ENCODE peak calls at places on chromosomes 11 and 22, in four cellular contexts. S is MM.1S, C is neural progenitor cell, T is OCI-LY7. R is an unnamed sample.

GRCh38 chr11:112366777-112367176 is 106.1 kb upstream of the PLET1 start:
- DNase-seq in S (no peak), C (no peak), T (no peak), R (no peak)

GRCh38 chr11:63445720-63446119 is 45.2 kb downstream of the PLAAT5 start:
- DNase-seq in S (no peak), C (no peak), T (no peak), R (no peak)

GRCh38 chr22:20957118-20957690 is 9.9 kb upstream of the AIFM3 start:
- DNase-seq in S (no peak), C (peak), T (no peak), R (peak)

GRCh38 chr22:23762866-23763578 is at the start of gene C22orf15:
- DNase-seq in S (no peak), C (peak), T (no peak), R (peak)

GRCh38 chr11:80748207-80748606 is 1307.4 kb upstream of the TENM4 start:
- DNase-seq in S (no peak), C (no peak), T (no peak), R (no peak)

GRCh38 chr11:111878385-111878765 is 590 bp downstream of the FDXACB1 start:
- DNase-seq in S (peak), C (no peak), T (no peak), R (no peak)

GRCh38 chr11:123977731-123978347 is at the start of gene OR10S1:
- DNase-seq in S (no peak), C (no peak), T (no peak), R (no peak)

GRCh38 chr11:17611503-17612220 is 64.6 kb downstream of the OTOG start:
- DNase-seq in S (no peak), C (no peak), T (no peak), R (no peak)

GRCh38 chr22:50710221-50710620 is 27.8 kb upstream of the ACR start:
- DNase-seq in S (no peak), C (no peak), T (no peak), R (no peak)

GRCh38 chr11:57901278-57901677 is 122.4 kb upstream of the OR9Q1 start:
- DNase-seq in S (no peak), C (no peak), T (no peak), R (no peak)

GRCh38 chr11:450809-451451 is 851 bp downstream of the PTDSS2 start:
- DNase-seq in S (peak), C (peak), T (peak), R (peak)

GRCh38 chr22:23058063-23058462 is 12.3 kb upstream of the GNAZ start:
- DNase-seq in S (no peak), C (no peak), T (no peak), R (peak)

GRCh38 chr11:795638-796564 is 2.2 kb downstream of the SLC25A22 start:
- DNase-seq in S (peak), C (no peak), T (peak), R (no peak)

GRCh38 chr22:42863349-42863911 is 6.4 kb upstream of the ARFGAP3 start:
- DNase-seq in S (no peak), C (no peak), T (no peak), R (no peak)

GRCh38 chr11:1202154-1202775 is 20.6 kb upstream of the MUC5B start:
- DNase-seq in S (no peak), C (no peak), T (peak), R (peak)

GRCh38 chr11:125082611-125083311 is 19.7 kb downstream of the SLC37A2 start:
- DNase-seq in S (no peak), C (no peak), T (no peak), R (no peak)

GRCh38 chr11:5274340-5274739 is 4.6 kb upstream of the HBE1 start:
- DNase-seq in S (no peak), C (no peak), T (no peak), R (no peak)
- H2AFZ ChIP-seq in S (no peak), C (no peak), T (no peak), R (no peak)

DNA sequence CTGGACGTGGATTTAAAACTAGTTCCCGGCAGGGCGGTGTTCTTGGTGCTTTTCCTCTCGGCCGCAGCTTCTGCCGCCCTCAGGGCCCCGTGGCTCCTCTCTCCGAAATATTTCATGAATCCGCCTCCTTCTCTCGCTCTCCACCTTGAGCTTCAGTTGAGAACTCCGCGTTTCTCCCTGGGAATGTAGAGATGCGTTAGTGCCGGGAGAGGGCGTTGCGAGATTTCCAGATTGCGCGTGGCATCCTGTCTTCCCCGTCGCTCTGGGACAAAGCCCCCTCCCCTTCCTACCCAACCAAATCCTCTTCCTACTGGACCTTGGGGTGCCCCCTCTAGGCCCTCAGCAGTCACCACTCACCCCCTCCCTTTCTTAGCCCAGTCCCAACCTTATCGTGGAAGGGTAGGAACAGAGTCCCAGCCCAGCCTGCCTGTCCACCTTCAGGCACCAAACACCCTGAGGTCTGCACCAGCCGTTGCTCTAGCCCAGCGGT is 15.5 kb upstream of the RAC2 start:
- DNase-seq in S (no peak), C (peak), T (peak), R (peak)
- TF ChIP-seq CTCF in S (peak), C (peak), T (peak), R (peak)

GRCh38 chr11:33965032-33965431 is 73.2 kb upstream of the LMO2 start:
- DNase-seq in S (no peak), C (no peak), T (no peak), R (no peak)

GRCh38 chr11:33967451-33967850 is 75.6 kb upstream of the LMO2 start:
- DNase-seq in S (no peak), C (no peak), T (no peak), R (no peak)

GRCh38 chr11:33976351-33977199 is 75.0 kb upstream of the CAPRIN1 start:
- DNase-seq in S (no peak), C (no peak), T (no peak), R (no peak)

DNA sequence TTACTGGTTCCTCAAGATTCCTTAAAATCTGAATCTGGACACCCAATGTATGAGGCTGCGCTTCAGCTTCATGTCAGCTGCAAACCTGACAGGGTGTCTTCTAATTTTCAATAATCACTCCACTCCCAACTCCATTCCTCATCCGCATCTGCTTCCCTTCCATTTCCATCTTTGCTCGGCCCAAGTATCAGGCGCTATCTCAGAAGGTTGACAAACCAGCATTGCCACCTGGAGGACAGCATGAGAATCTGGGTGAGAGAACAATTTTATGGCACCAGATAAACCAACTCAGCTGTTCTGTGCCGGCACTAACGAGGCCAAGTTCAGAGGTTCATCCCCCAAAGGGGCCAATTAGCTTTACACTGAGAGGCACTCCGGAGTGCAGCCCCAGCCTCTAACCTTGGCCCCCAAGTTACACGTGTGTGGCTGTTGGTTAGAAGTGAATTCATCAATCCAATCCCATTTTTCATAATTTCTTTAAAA is 79.1 kb upstream of the LMO2 start:
- DNase-seq in S (no peak), C (peak), T (peak), R (peak)
- H2AFZ ChIP-seq in S (no peak), C (no peak), T (no peak), R (peak)

GRCh38 chr11:2827256-2827655 is 58.3 kb downstream of the CDKN1C start:
- DNase-seq in S (no peak), C (no peak), T (no peak), R (no peak)

GRCh38 chr11:2825886-2826678 is 59.5 kb downstream of the CDKN1C start:
- DNase-seq in S (no peak), C (peak), T (no peak), R (no peak)

GRCh38 chr11:2824851-2825250 is 60.7 kb downstream of the CDKN1C start:
- DNase-seq in S (no peak), C (no peak), T (no peak), R (no peak)

GRCh38 chr11:2826679-2827056 is 58.9 kb downstream of the CDKN1C start:
- DNase-seq in S (no peak), C (no peak), T (no peak), R (no peak)

DNA sequence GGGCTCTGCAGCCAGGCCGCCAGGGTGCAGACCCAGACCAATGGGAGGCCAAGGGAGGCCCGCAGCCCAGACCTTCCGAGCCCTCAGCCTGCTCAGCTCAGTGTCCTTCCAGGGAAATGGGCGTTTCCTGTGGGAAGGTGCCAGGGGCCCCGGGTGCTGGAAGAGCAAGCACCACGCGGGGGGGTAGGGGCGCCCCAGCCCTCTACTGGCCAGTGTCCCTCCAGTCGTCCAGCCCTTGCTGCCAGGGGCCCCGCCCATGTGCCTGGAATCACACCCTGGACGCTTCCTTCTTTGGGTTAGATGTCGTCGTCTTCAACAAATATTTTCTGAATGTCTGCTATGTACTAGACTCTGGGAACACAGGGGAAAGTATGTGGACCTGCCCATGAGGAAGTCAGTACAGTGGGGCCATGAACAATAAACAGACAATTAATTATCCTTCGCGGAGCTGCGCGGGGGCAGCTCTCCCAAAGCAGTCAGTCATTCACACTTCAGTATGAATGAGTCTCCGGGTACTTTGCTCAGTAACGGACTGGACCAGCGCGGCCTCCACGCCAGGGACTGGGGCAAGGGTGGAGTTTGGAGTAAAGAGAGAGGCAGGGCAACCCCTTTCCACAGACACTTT is 60.2 kb downstream of the CDKN1C start:
- DNase-seq in S (no peak), C (no peak), T (no peak), R (no peak)
- TF ChIP-seq CTCF in S (no peak), C (no peak), T (no peak), R (no peak)

GRCh38 chr11:83069441-83070043 is 2.2 kb downstream of the RAB30 start:
- DNase-seq in S (no peak), C (peak), T (peak), R (no peak)
- H2AFZ ChIP-seq in S (no peak), C (no peak), T (no peak), R (no peak)

GRCh38 chr11:9076661-9077060 is 14.7 kb downstream of the SCUBE2 start:
- DNase-seq in S (no peak), C (no peak), T (no peak), R (no peak)

GRCh38 chr11:9076046-9076445 is 15.4 kb downstream of the SCUBE2 start:
- DNase-seq in S (no peak), C (no peak), T (no peak), R (no peak)

GRCh38 chr11:9077164-9077563 is 14.2 kb downstream of the SCUBE2 start:
- DNase-seq in S (peak), C (no peak), T (no peak), R (no peak)

GRCh38 chr11:9081153-9081552 is 10.2 kb downstream of the SCUBE2 start:
- DNase-seq in S (peak), C (no peak), T (no peak), R (no peak)

GRCh38 chr11:9078113-9079041 is 13.0 kb downstream of the SCUBE2 start:
- DNase-seq in S (no peak), C (no peak), T (no peak), R (peak)
- TF ChIP-seq CTCF in S (no peak), C (peak), T (peak), R (peak)

DNA sequence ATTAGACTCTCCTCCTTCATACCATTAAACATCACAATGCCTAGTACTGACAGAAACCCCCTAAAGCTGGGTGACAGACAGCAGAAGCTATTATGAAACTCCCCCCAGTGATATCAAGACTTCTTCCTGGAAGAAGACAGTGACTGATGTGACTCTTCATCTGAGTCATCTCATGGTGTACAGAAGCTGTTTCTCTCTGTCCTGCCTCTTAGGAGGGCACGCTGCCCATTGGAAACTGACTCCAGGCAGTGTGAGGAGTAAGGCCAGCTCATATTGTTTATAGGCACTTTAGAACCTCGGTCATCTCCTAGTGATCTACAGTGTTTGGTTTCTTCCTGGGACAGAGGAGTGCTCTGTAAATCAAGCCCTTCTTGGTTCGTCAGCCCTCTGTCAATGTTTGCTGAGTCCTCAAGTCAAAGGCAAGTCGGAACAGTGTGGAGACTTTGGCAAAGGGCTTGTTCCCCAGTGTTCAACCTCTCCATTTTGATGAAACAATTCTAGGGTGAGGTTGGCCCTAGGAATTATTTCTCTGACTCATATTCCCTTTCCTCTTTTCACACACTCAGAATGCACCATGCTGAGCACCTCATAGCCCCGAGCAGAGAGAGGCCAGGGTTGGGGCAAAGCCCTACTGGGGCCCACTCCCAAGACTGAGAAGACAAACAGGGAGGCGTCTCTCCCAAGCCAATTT is 172.5 kb upstream of the TMEM45B start:
- DNase-seq in S (no peak), C (no peak), T (no peak), R (no peak)
- H2AFZ ChIP-seq in S (no peak), C (no peak), T (no peak), R (no peak)

GRCh38 chr11:79090191-79090590 is 350.6 kb downstream of the TENM4 start:
- DNase-seq in S (no peak), C (no peak), T (no peak), R (no peak)
- TF ChIP-seq CTCF in S (no peak), C (no peak), T (no peak), R (no peak)